ENCODE peak calls at places on chromosomes 16 and 17, in seven cellular contexts. G, R, W, C, N, M and P are unnamed samples.

GRCh38 chr17:57077000-57077399 is 8.0 kb upstream of the AKAP1 start:
- DNase-seq in G (no peak), R (no peak), W (no peak), C (no peak), N (no peak), M (no peak), P (no peak)

GRCh38 chr16:48383877-48384304 is 1.3 kb downstream of the SIAH1 start:
- DNase-seq in G (no peak), R (no peak), W (no peak), C (peak), N (peak), M (no peak), P (no peak)

GRCh38 chr16:57536306-57537193 is at the start of gene CCDC102A:
- DNase-seq in G (peak), R (no peak), W (no peak), C (peak), N (no peak), M (no peak), P (peak)

GRCh38 chr17:9473716-9474115 is 101.9 kb downstream of the STX8 start:
- DNase-seq in G (no peak), R (no peak), W (no peak), C (no peak), N (peak), M (no peak), P (no peak)

GRCh38 chr16:51487880-51488279 is 336.8 kb upstream of the SALL1 start:
- DNase-seq in G (no peak), R (no peak), W (no peak), C (no peak), N (no peak), M (no peak), P (no peak)

GRCh38 chr16:54467398-54467797 is 180.8 kb upstream of the IRX3 start:
- DNase-seq in G (no peak), R (no peak), W (no peak), C (no peak), N (no peak), M (no peak), P (no peak)

GRCh38 chr16:67149276-67150057 is 1.3 kb downstream of the B3GNT9 start:
- DNase-seq in G (no peak), R (no peak), W (no peak), C (no peak), N (no peak), M (no peak), P (no peak)

GRCh38 chr17:77728022-77728671 is 230.4 kb upstream of the TNRC6C start:
- DNase-seq in G (no peak), R (peak), W (no peak), C (no peak), N (peak), M (no peak), P (no peak)

GRCh38 chr16:9138021-9138680 is 46.7 kb downstream of the HAPSTR1 start:
- DNase-seq in G (no peak), R (no peak), W (no peak), C (no peak), N (no peak), M (no peak), P (no peak)

GRCh38 chr16:3137267-3137666 is 2.4 kb downstream of the ZNF213 start:
- DNase-seq in G (no peak), R (no peak), W (no peak), C (no peak), N (no peak), M (no peak), P (no peak)

GRCh38 chr17:5035356-5035755 is at the start of gene SLC52A1:
- DNase-seq in G (peak), R (no peak), W (peak), C (no peak), N (no peak), M (no peak), P (no peak)

GRCh38 chr16:60346256-60346655 is 1612.1 kb upstream of the GOT2 start:
- DNase-seq in G (no peak), R (no peak), W (no peak), C (no peak), N (no peak), M (no peak), P (no peak)

GRCh38 chr17:78818932-78819331 is 21.7 kb downstream of the USP36 start:
- DNase-seq in G (no peak), R (no peak), W (no peak), C (no peak), N (no peak), M (no peak), P (no peak)

GRCh38 chr17:41322264-41322902 is 6.9 kb upstream of the KRTAP17-1 start:
- DNase-seq in G (no peak), R (peak), W (no peak), C (peak), N (peak), M (no peak), P (peak)

GRCh38 chr16:27695161-27695560 is 145.2 kb downstream of the KATNIP start:
- DNase-seq in G (no peak), R (no peak), W (no peak), C (no peak), N (no peak), M (no peak), P (no peak)

GRCh38 chr17:41308251-41308917 is 725 bp downstream of the KRTAP16-1 start:
- DNase-seq in G (no peak), R (no peak), W (no peak), C (no peak), N (no peak), M (peak), P (no peak)

GRCh38 chr17:82489851-82490511 is 29.6 kb upstream of the FOXK2 start:
- DNase-seq in G (no peak), R (no peak), W (no peak), C (no peak), N (no peak), M (no peak), P (no peak)

GRCh38 chr16:83393196-83393981 is 414.4 kb upstream of the HSBP1 start:
- DNase-seq in G (no peak), R (no peak), W (no peak), C (peak), N (no peak), M (no peak), P (no peak)

GRCh38 chr16:21076186-21076883 is 74.3 kb downstream of the DNAH3 start:
- DNase-seq in G (no peak), R (no peak), W (no peak), C (no peak), N (peak), M (no peak), P (no peak)

GRCh38 chr16:81142864-81143263 is 46.7 kb upstream of the GCSH start:
- DNase-seq in G (no peak), R (no peak), W (no peak), C (no peak), N (no peak), M (no peak), P (no peak)

GRCh38 chr16:88790312-88791150 is 5.5 kb upstream of the PIEZO1 start:
- DNase-seq in G (no peak), R (no peak), W (no peak), C (peak), N (no peak), M (no peak), P (no peak)

DNA sequence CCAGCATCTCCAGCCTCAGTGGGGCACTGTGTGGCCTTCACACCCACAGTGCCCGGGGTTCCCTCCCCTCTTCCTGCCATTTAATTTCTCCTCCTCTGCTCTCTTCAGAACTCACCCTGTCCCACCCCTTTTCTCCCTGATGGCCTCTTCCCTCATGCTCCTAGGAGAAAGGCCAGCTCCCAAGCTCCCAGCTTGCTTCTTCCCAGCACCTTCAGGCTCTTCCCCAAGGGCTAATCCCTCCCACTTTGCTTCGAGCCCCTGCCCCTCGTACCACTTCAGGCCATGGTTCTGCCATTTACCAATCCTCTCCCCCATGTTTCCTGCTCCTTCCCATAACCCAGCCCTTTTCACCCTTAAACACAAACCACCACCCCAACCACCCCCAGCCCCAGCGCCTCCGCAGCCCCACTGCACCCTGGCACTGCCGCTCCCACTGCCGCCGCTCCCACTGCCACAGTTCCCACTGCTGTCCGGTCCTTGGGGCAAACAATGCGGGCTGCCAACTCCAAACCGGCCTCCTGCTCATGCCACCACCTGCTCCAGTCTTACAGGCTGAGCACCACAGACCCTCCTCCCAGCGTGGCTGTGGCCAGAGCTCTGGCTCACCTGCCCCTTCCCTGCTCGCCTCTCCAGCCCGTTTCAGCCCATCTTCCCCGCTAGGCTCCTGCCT is 28.6 kb downstream of the ADAM11 start:
- DNase-seq in G (no peak), R (no peak), W (no peak), C (no peak), N (no peak), M (no peak), P (no peak)
- TF ChIP-seq SP1 in G (no peak), R (no peak), W (no peak), C (no peak), N (no peak), M (no peak), P (no peak)

DNA sequence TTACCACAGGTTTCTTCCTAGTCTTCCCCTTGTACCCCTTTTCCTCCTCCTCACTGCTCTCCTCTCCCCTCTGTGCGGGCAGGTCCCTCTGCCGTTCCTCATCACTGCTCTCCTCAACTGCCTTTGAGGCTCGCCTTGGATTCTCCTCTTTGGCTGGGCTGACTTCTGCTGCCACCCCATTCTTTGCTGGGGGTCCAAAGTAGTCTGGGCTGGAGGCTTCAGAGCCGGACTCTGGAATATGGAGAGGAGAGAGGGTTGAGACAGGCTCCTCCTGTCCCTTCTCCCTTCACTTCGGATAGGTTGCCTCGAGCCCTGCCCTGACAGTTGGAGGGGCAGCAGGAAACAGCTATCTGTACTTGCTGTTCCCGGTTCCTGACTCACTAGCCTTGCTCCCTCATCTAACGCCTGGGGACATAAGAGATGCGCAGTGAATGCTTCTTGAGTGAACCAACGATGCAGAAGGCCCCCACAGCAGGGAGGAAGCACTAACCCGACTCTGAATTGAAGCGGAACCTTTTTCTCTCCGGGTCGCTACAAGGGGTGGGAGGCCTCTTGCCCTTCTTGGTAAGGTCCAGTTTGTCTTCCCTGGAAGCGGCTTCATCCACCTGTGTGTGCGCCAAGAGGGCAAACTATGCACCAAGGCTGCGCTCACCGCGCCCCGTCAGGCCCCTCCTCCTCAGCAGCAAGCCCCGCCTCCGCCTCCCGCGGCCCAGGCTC is 646 bp downstream of the HIRIP3 start:
- DNase-seq in G (peak), R (no peak), W (no peak), C (peak), N (no peak), M (no peak), P (peak)
- TF ChIP-seq SP1 in G (no peak), R (no peak), W (no peak), C (no peak), N (no peak), M (no peak), P (no peak)

GRCh38 chr17:35931794-35932419 is 1.3 kb upstream of the RDM1 start:
- DNase-seq in G (no peak), R (no peak), W (no peak), C (no peak), N (no peak), M (no peak), P (no peak)
- TF ChIP-seq SP1 in G (no peak), R (no peak), W (no peak), C (no peak), N (no peak), M (no peak), P (no peak)

DNA sequence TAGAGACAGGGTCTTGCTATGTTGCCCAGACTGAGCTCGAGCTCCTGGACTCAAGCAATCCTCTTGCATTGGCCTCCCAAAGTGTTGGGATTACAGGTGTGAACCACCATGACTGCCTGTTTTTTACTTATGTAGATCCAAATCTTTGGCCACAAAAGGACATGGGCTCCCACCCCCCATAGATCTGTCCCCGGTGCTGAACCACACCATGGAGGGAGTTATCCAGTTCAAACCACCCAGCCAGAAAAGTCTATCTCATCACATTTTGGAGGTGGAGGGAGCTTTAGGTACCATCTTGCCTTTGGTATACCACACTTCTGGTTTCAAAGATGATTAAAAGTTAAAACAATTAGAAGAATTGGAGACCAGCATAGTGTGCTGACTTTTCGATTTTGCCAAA is 26.2 kb downstream of the SHISA9 start:
- DNase-seq in G (no peak), R (no peak), W (no peak), C (no peak), N (no peak), M (no peak), P (no peak)
- TF ChIP-seq SP1 in G (no peak), R (no peak), W (no peak), C (no peak), N (no peak), M (no peak), P (no peak)

DNA sequence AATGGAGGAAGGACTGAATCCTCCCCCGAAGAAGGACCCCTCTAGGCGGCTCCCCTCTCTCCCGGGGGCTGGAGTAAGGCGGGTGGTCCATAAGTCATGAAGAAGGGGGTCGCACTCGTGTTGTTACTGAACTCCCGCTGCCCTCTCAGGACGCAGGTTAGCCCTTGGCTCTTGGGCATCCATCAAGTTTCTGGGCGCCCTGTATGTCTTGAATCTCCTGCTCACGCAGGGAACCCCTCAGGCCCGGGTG is 916 bp downstream of the TRAF4 start:
- DNase-seq in G (no peak), R (no peak), W (no peak), C (peak), N (no peak), M (no peak), P (no peak)
- TF ChIP-seq SP1 in G (no peak), R (no peak), W (no peak), C (no peak), N (no peak), M (no peak), P (no peak)

GRCh38 chr16:53022374-53022773 is 30.3 kb downstream of the CHD9NB start:
- DNase-seq in G (peak), R (peak), W (no peak), C (peak), N (peak), M (no peak), P (peak)
- TF ChIP-seq SP1 in G (no peak), R (no peak), W (no peak), C (no peak), N (no peak), M (no peak), P (no peak)